ENCODE peak calls at places on chromosome 9, in four cellular contexts. B, F, A and P are unnamed samples.

GRCh38 chr9:120937127-120937526 is 10.5 kb upstream of the TRAF1 start:
- DNase-seq in B (peak; percentile 85), F (no peak), A (no peak), P (peak; percentile 65)

GRCh38 chr9:36832232-36832795 is 201.8 kb downstream of the PAX5 start:
- DNase-seq in B (no peak), F (no peak), A (no peak), P (no peak)

GRCh38 chr9:133507246-133507965 is 17.4 kb downstream of the MYMK start:
- DNase-seq in B (peak; percentile 42), F (no peak), A (no peak), P (no peak)

GRCh38 chr9:93677061-93677571 is 100.7 kb downstream of the PHF2 start:
- DNase-seq in B (peak; percentile 46), F (no peak), A (peak; percentile 6), P (no peak)

GRCh38 chr9:37840560-37841194 is 40.1 kb downstream of the DCAF10 start:
- DNase-seq in B (no peak), F (no peak), A (no peak), P (no peak)

GRCh38 chr9:37437616-37438015 is 15.1 kb downstream of the GRHPR start:
- DNase-seq in B (peak; percentile 65), F (no peak), A (no peak), P (no peak)

GRCh38 chr9:84669293-84670105 is at the start of gene NTRK2:
- DNase-seq in B (peak; percentile 83), F (no peak), A (no peak), P (peak; percentile 46)

GRCh38 chr9:35910613-35911488 is 1.6 kb downstream of the SPAAR start:
- DNase-seq in B (no peak), F (peak; percentile 84), A (peak; percentile 54), P (no peak)

DNA sequence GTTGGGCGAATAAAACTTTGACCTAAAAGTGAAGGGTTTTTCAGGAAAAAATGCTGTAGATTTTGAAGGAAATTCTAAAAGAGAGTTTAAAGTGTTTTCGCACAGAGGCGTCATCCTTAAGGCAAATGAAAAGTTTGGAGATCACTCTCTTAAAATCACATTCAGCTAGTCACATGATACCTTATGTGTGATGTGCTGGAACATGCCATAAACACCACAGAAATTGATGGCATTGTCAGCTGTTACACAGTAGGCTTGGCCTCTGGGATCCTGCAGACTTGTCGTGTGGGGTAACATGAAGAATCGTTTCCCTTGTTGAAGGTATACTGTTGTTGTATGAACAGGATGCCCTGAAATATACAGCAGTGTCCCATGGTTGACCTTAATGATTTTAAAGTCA is 3.3 kb downstream of the ANP32B start:
- DNase-seq in B (no peak), F (no peak), A (no peak), P (no peak)
- H3K4me3 ChIP-seq in B (no peak overlapping the region), F (no peak overlapping the region), A (no peak overlapping the region), P (no peak overlapping the region)

GRCh38 chr9:129778469-129778868 is 24.5 kb upstream of the TOR1B start:
- DNase-seq in B (no peak), F (no peak), A (no peak), P (no peak)

GRCh38 chr9:129776566-129776937 is 23.7 kb upstream of the PTGES start:
- DNase-seq in B (peak; percentile 72), F (no peak), A (peak; percentile 35), P (no peak)

GRCh38 chr9:129776938-129777768 is 24.3 kb upstream of the PTGES start:
- DNase-seq in B (peak; percentile 98), F (peak; percentile 22), A (peak; percentile 96), P (peak; percentile 92)

GRCh38 chr9:129779560-129780190 is 23.3 kb upstream of the TOR1B start:
- DNase-seq in B (no peak), F (no peak), A (no peak), P (no peak)

GRCh38 chr9:129777769-129778130 is 24.9 kb upstream of the PTGES start:
- DNase-seq in B (no peak), F (no peak), A (no peak), P (no peak)
- H3K4me3 ChIP-seq in B (no peak overlapping the region), F (no peak overlapping the region), A (no peak overlapping the region), P (no peak overlapping the region)

DNA sequence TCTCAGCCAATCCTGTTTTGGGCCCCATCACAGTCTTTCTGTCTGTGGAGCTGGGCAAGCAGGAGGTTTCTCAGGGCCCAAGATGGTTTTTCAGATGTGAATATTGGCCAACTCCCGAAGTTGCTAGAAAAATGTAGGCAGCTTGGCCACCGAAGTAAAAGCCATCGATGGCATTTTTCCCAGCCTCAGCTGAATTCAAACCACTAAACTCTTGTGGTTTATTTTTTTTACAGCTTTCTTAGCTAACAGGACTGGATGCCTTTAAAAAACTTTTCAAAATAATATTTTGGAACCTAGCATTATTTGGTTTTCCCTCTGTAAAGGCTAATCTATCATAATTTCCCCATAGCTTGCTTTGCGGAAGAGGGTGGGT is 102.4 kb upstream of the ERCC6L2 start:
- DNase-seq in B (no peak), F (no peak), A (no peak), P (no peak)
- H3K4me3 ChIP-seq in B (no peak overlapping the region), F (no peak overlapping the region), A (no peak overlapping the region), P (no peak overlapping the region)

DNA sequence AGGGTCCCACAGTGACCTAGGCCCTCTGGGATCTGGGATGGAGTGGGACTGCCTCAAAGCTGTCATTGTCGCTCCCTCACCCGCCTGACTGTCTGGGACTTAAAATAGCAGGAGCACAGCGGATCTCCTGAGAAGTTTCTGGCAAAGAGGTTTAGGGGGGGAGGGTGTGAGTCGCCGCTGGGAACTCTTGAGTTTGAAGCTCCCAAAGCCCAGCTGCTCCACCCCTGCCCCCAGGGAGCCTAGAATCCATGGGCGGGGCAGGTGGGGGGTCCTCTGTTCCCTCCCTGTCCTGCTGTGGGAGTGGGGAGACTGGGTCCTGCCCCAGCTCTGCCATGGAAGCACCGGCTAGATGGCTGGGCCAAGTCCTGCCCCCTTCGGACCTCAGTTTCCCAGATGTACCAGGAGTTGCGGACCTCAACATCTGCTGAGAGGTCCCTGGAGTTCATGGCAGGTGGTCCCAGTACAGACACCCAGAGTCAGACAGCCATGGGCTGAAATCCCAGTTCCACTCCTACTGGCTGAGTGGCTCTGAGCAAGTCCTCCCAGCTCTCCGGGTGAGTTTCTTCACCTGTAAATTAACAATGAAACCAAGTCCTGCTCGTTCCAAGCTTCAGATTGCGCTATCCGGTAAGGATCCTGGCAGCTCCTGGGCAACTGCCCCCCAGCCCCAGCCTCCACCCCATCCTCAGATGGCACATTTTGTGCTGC is 985 bp upstream of the WDR38 start:
- DNase-seq in B (peak; percentile 77), F (no peak), A (no peak), P (no peak)
- H3K4me3 ChIP-seq in B (no peak overlapping the region), F (peak overlapping the region; percentile 25), A (no peak overlapping the region), P (no peak overlapping the region)

GRCh38 chr9:96617439-96618185 is 2.0 kb downstream of the CDC14B start:
- DNase-seq in B (peak; percentile 61), F (no peak), A (no peak), P (no peak)
- H3K4me3 ChIP-seq in B (peak overlapping the region; percentile 94), F (no peak overlapping the region), A (no peak overlapping the region), P (no peak overlapping the region)

GRCh38 chr9:71796368-71796767 is 28.1 kb upstream of the CEMIP2 start:
- DNase-seq in B (no peak), F (no peak), A (no peak), P (no peak)
- H3K4me3 ChIP-seq in B (no peak overlapping the region), F (no peak overlapping the region), A (no peak overlapping the region), P (no peak overlapping the region)

GRCh38 chr9:33506626-33507370 is 17.3 kb upstream of the ANKRD18B start:
- DNase-seq in B (no peak), F (no peak), A (no peak), P (no peak)
- H3K4me3 ChIP-seq in B (no peak overlapping the region), F (no peak overlapping the region), A (no peak overlapping the region), P (no peak overlapping the region)

GRCh38 chr9:125409637-125410521 is 148.3 kb downstream of the GAPVD1 start:
- DNase-seq in B (no peak), F (peak; percentile 62), A (peak; percentile 47), P (no peak)
- H3K4me3 ChIP-seq in B (no peak overlapping the region), F (no peak overlapping the region), A (no peak overlapping the region), P (no peak overlapping the region)

GRCh38 chr9:87497604-87498045 is at the start of gene DAPK1:
- DNase-seq in B (peak; percentile 83), F (peak; percentile 79), A (peak; percentile 80), P (peak; percentile 73)

GRCh38 chr9:87498816-87499454 is 1.3 kb downstream of the DAPK1 start:
- DNase-seq in B (no peak), F (no peak), A (peak; percentile 37), P (no peak)

GRCh38 chr9:87494970-87495471 is 2.6 kb upstream of the DAPK1 start:
- DNase-seq in B (no peak), F (no peak), A (peak; percentile 53), P (no peak)

GRCh38 chr9:87498046-87498815 is 564 bp downstream of the DAPK1 start:
- DNase-seq in B (peak; percentile 78), F (peak; percentile 53), A (peak; percentile 56), P (peak; percentile 74)

DNA sequence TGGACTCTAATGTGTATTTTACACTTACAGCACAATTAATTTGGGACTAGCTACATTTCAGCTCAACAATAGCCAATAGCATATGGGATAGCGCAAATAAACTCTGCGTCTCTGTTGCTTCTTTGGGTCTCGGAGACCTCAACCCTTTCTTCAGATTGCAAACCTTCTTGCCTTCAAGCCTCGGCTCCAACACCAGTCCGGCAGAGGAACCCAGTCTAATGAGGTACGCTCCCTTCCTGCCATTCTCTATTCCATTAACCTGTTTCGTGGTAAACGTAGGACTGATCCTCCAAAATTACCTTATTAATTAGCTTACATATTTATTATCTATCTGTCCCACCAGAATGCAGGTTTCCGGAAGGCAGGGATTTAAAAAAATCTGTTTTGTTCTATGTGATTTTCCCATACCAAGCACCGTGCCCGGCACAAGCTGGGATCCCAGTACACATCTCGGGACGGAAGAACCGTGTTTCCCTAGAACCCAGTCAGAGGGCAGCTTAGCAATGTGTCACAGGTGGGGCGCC is 525 bp upstream of the DAPK1 start:
- DNase-seq in B (no peak), F (no peak), A (no peak), P (no peak)
- H3K4me3 ChIP-seq in B (peak overlapping the region; percentile 75), F (peak overlapping the region; percentile 60), A (peak overlapping the region; percentile 90), P (peak overlapping the region; percentile 87)